ENCODE peak calls at places on chromosomes 5 and 9, in eight cellular contexts. C, A, L, U, F, R, G and N are unnamed samples.

GRCh38 chr9:114033397-114034103 is 44.5 kb downstream of the AMBP start:
- DNase-seq in G (no peak), A (peak; percentile 20), L (no peak), R (no peak), F (peak; percentile 42), C (peak; percentile 18), U (no peak), N (peak; percentile 14)

GRCh38 chr5:158354958-158355357 is 496.0 kb upstream of the CLINT1 start:
- DNase-seq in L (no peak), U (no peak), A (no peak), C (no peak), G (no peak), R (no peak), F (no peak), N (no peak)

GRCh38 chr5:109218767-109219166 is 191.0 kb downstream of the PJA2 start:
- DNase-seq in R (no peak), G (no peak), U (no peak), L (no peak), C (no peak), F (no peak), A (no peak), N (no peak)

GRCh38 chr5:103293099-103293498 is 34.5 kb downstream of the MACIR start:
- DNase-seq in R (no peak), G (no peak), A (no peak), U (no peak), F (no peak), L (no peak), C (no peak), N (no peak)

GRCh38 chr5:15796096-15796495 is 296.1 kb downstream of the FBXL7 start:
- DNase-seq in A (no peak), F (no peak), R (no peak), L (no peak), G (no peak), C (no peak), U (no peak), N (no peak)

GRCh38 chr9:133759146-133759900 is 21.2 kb upstream of the SARDH start:
- DNase-seq in F (no peak), L (no peak), C (no peak), R (no peak), G (no peak), U (peak; percentile 4), A (no peak), N (no peak)

GRCh38 chr9:87612536-87612935 is 113.4 kb upstream of the CTSL start:
- DNase-seq in L (no peak), U (no peak), A (no peak), C (no peak), F (no peak), G (no peak), R (no peak), N (no peak)

GRCh38 chr5:176716320-176716719 is 69.0 kb downstream of the TSPAN17 start:
- DNase-seq in A (no peak), U (no peak), G (peak; percentile 4), C (peak; percentile 53), L (no peak), F (no peak), R (no peak), N (peak; percentile 6)

GRCh38 chr5:150064681-150065220 is 21.6 kb downstream of the CSF1R start:
- DNase-seq in L (no peak), A (no peak), R (no peak), G (no peak), F (no peak), C (peak; percentile 62), U (no peak), N (no peak)

GRCh38 chr9:87148391-87149237 is 201.3 kb upstream of the GAS1 start:
- DNase-seq in C (no peak), G (peak; percentile 27), R (peak; percentile 85), A (peak; percentile 91), U (no peak), F (no peak), L (no peak), N (peak; percentile 82)

GRCh38 chr5:24491482-24491881 is 153.3 kb downstream of the CDH10 start:
- DNase-seq in G (no peak), A (no peak), F (no peak), R (no peak), U (no peak), L (no peak), C (no peak), N (no peak)

GRCh38 chr5:124655943-124656459 is 90.4 kb downstream of the ZNF608 start:
- DNase-seq in C (peak; percentile 95), L (no peak), U (no peak), G (peak; percentile 38), F (no peak), A (no peak), R (no peak), N (no peak)

GRCh38 chr5:41617843-41618515 is 107.6 kb upstream of the PLCXD3 start:
- DNase-seq in F (no peak), U (no peak), A (no peak), G (no peak), L (no peak), C (no peak), R (no peak), N (no peak)

GRCh38 chr5:61724102-61724501 is 392.0 kb downstream of the ZSWIM6 start:
- DNase-seq in A (no peak), U (no peak), R (no peak), L (no peak), F (no peak), G (no peak), C (no peak), N (no peak)

GRCh38 chr9:114804504-114804903 is 1.3 kb downstream of the TNFSF15 start:
- DNase-seq in L (no peak), A (no peak), U (no peak), G (peak; percentile 72), R (no peak), F (no peak), C (peak; percentile 76), N (no peak)

GRCh38 chr9:81687521-81688261 is 1.7 kb downstream of the TLE1 start:
- DNase-seq in R (peak; percentile 38), U (peak; percentile 28), L (no peak), F (no peak), C (peak; percentile 40), G (no peak), A (peak; percentile 38), N (no peak)

GRCh38 chr5:135446186-135446585 is 962 bp downstream of the DCANP1 start:
- DNase-seq in C (no peak), R (no peak), U (no peak), A (no peak), L (no peak), F (no peak), G (no peak), N (no peak)

GRCh38 chr9:72460342-72461312 is 60.8 kb upstream of the TMC1 start:
- DNase-seq in L (no peak), A (no peak), G (no peak), C (no peak), U (no peak), R (no peak), F (no peak), N (no peak)

GRCh38 chr9:83959061-83959460 is 21.0 kb downstream of the HNRNPK start:
- DNase-seq in U (no peak), L (no peak), R (no peak), C (peak; percentile 75), A (no peak), F (no peak), G (peak; percentile 92), N (no peak)

GRCh38 chr5:172944741-172945140 is 14.5 kb upstream of the RPL26L1 start:
- DNase-seq in G (no peak), U (no peak), L (no peak), C (no peak), F (no peak), R (no peak), A (no peak), N (no peak)

GRCh38 chr5:95738069-95738468 is 6.9 kb downstream of the RHOBTB3 start:
- DNase-seq in F (no peak), R (no peak), U (no peak), C (no peak), G (no peak), L (no peak), A (no peak), N (no peak)

GRCh38 chr9:124800306-124801259 is 23.6 kb downstream of the OLFML2A start:
- DNase-seq in L (no peak), C (no peak), U (no peak), G (no peak), F (peak; percentile 72), R (peak; percentile 21), A (peak; percentile 39), N (peak; percentile 75)

GRCh38 chr9:72592501-72593403 is 71.3 kb downstream of the TMC1 start:
- DNase-seq in A (peak; percentile 69), L (no peak), G (no peak), U (no peak), C (peak; percentile 62), R (peak; percentile 51), F (no peak), N (peak; percentile 83)

GRCh38 chr9:107292811-107293554 is 9.9 kb downstream of the RAD23B start:
- DNase-seq in A (no peak), F (no peak), L (no peak), R (no peak), C (no peak), G (no peak), U (no peak), N (no peak)